ENCODE peak calls at places on chromosomes 16 and 17, in eight cellular contexts. A is AG10803, N is HFFc6, K is B cell, L is left ventricle myocardium inferior, O is A549, B is astrocyte of the spinal cord, V is HCT116. U is an unnamed sample.

GRCh38 chr16:57379579-57379978 is 7.3 kb downstream of the CX3CL1 start:
- DNase-seq in B (no peak), V (no peak), N (no peak), O (no peak), K (no peak), L (no peak), A (no peak), U (no peak)

GRCh38 chr17:55237268-55237667 is 27.5 kb upstream of the HLF start:
- DNase-seq in A (peak), L (no peak), B (peak), N (no peak), V (no peak), K (no peak), O (no peak), U (no peak)

GRCh38 chr17:5055543-5055942 is 20.3 kb upstream of the SLC52A1 start:
- DNase-seq in O (no peak), V (no peak), A (no peak), N (no peak), K (no peak), B (no peak), L (no peak), U (no peak)

GRCh38 chr17:16483021-16483645 is 8.9 kb downstream of the LRRC75A start:
- DNase-seq in O (no peak), L (no peak), K (no peak), A (no peak), V (no peak), B (no peak), N (no peak), U (no peak)

GRCh38 chr17:64148699-64149098 is 18.8 kb upstream of the ERN1 start:
- DNase-seq in B (no peak), O (no peak), K (no peak), A (peak), L (no peak), N (peak), V (no peak), U (no peak)

GRCh38 chr17:33688771-33689170 is 395.7 kb upstream of the ASIC2 start:
- DNase-seq in V (no peak), K (no peak), A (no peak), N (no peak), B (no peak), O (no peak), L (no peak), U (no peak)

GRCh38 chr17:79733692-79734070 is 2.9 kb downstream of the ENPP7 start:
- DNase-seq in A (no peak), N (no peak), B (no peak), V (no peak), L (no peak), O (no peak), K (no peak), U (no peak)

GRCh38 chr16:13733561-13733960 is 186.4 kb upstream of the ERCC4 start:
- DNase-seq in N (no peak), O (no peak), V (no peak), K (no peak), L (no peak), B (no peak), A (no peak), U (no peak)

GRCh38 chr17:27430882-27431491 is 25.3 kb upstream of the KSR1 start:
- DNase-seq in L (peak), V (peak), K (no peak), N (peak), B (peak), A (peak), O (peak), U (no peak)

GRCh38 chr16:85750021-85750826 is 672 bp downstream of the C16orf74 start:
- DNase-seq in A (peak), K (peak), B (no peak), O (no peak), V (no peak), L (peak), N (peak), U (no peak)

GRCh38 chr16:58026705-58027340 is 1.3 kb downstream of the MMP15 start:
- DNase-seq in N (no peak), B (no peak), V (no peak), L (peak), A (no peak), K (no peak), O (peak), U (no peak)

GRCh38 chr16:87921236-87921773 is 15.0 kb downstream of the CA5A start:
- DNase-seq in B (no peak), L (no peak), K (peak), A (no peak), V (peak), O (no peak), N (no peak), U (no peak)

GRCh38 chr17:70080541-70081347 is 5.7 kb downstream of the KCNJ16 start:
- DNase-seq in K (no peak), L (no peak), V (no peak), B (peak), O (no peak), N (peak), A (peak), U (no peak)

GRCh38 chr17:35127751-35128514 is 6.5 kb downstream of the FNDC8 start:
- DNase-seq in A (peak), K (peak), O (no peak), V (no peak), B (no peak), L (peak), N (peak), U (no peak)

GRCh38 chr16:50699345-50700159 is 6.1 kb downstream of the NOD2 start:
- DNase-seq in L (no peak), B (no peak), N (no peak), A (peak), O (no peak), V (no peak), K (no peak), U (peak)

GRCh38 chr17:81002409-81003361 is 11.0 kb downstream of the CHMP6 start:
- DNase-seq in L (peak), N (peak), V (no peak), A (peak), K (no peak), B (peak), O (no peak), U (peak)

GRCh38 chr17:76568771-76569170 is 16.9 kb downstream of the ST6GALNAC2 start:
- DNase-seq in K (no peak), L (no peak), A (no peak), N (no peak), B (no peak), V (no peak), O (no peak), U (no peak)

GRCh38 chr17:44976198-44976597 is 8.1 kb upstream of the C1QL1 start:
- DNase-seq in A (no peak), V (no peak), L (no peak), K (no peak), N (no peak), B (no peak), O (no peak), U (no peak)

GRCh38 chr16:48537909-48538745 is 71.9 kb downstream of the N4BP1 start:
- DNase-seq in O (no peak), B (no peak), K (no peak), V (no peak), N (no peak), A (peak), L (peak), U (no peak)

GRCh38 chr16:68936729-68937631 is 93.6 kb downstream of the TANGO6 start:
- DNase-seq in A (peak), V (no peak), K (no peak), O (no peak), N (peak), B (peak), L (no peak), U (no peak)

GRCh38 chr16:19095699-19096098 is 18.1 kb upstream of the ITPRIPL2 start:
- DNase-seq in V (peak), K (no peak), N (no peak), A (no peak), B (peak), L (no peak), O (no peak), U (no peak)

GRCh38 chr16:47503936-47504335 is 42.8 kb downstream of the PHKB start:
- DNase-seq in A (no peak), V (peak), B (peak), K (no peak), L (no peak), O (no peak), N (peak), U (no peak)

GRCh38 chr16:401468-402348 is at the start of gene DECR2:
- DNase-seq in L (peak), A (peak), V (no peak), K (peak), B (peak), O (peak), N (peak), U (peak)
- TF ChIP-seq CTCF in L (peak), A (peak), V (peak), K (peak), B (peak), O (peak), N (peak), U (peak)

GRCh38 chr17:50050431-50051032 is 5.4 kb upstream of the ITGA3 start:
- DNase-seq in K (no peak), B (peak), A (no peak), V (no peak), O (no peak), N (no peak), L (no peak), U (peak)
- TF ChIP-seq CTCF in K (no peak), B (no peak), A (no peak), V (no peak), O (peak), N (peak), L (no peak), U (no peak)

GRCh38 chr16:84144301-84144858 is 597 bp downstream of the HSDL1 start:
- DNase-seq in V (no peak), K (no peak), A (no peak), N (no peak), B (no peak), O (peak), L (peak), U (no peak)
- TF ChIP-seq CTCF in V (no peak), K (no peak), A (no peak), N (no peak), B (no peak), O (no peak), L (no peak), U (no peak)

GRCh38 chr17:2721603-2722002 is 10.0 kb upstream of the CLUH start:
- DNase-seq in K (no peak), L (no peak), V (no peak), N (no peak), A (no peak), O (no peak), B (no peak), U (no peak)

GRCh38 chr17:2723505-2723996 is 12.0 kb upstream of the CLUH start:
- DNase-seq in N (no peak), K (no peak), O (no peak), B (no peak), L (no peak), A (no peak), V (no peak), U (no peak)

GRCh38 chr17:2723997-2724782 is 12.6 kb upstream of the CLUH start:
- DNase-seq in L (peak), V (no peak), O (no peak), B (no peak), K (no peak), A (no peak), N (no peak), U (no peak)

GRCh38 chr17:2722611-2723010 is 11.0 kb upstream of the CLUH start:
- DNase-seq in L (no peak), N (no peak), V (no peak), K (no peak), B (no peak), A (no peak), O (no peak), U (no peak)

GRCh38 chr17:2724783-2725164 is 13.2 kb upstream of the CLUH start:
- DNase-seq in L (no peak), N (no peak), O (peak), V (no peak), A (peak), K (no peak), B (peak), U (no peak)
- TF ChIP-seq CTCF in L (peak), N (no peak), O (peak), V (peak), A (no peak), K (no peak), B (no peak), U (no peak)

GRCh38 chr16:15435216-15435864 is 952 bp downstream of the BMERB1 start:
- DNase-seq in A (no peak), N (no peak), O (no peak), V (no peak), K (no peak), L (no peak), B (no peak), U (no peak)
- TF ChIP-seq CTCF in A (no peak), N (no peak), O (no peak), V (no peak), K (no peak), L (no peak), B (no peak), U (no peak)

DNA sequence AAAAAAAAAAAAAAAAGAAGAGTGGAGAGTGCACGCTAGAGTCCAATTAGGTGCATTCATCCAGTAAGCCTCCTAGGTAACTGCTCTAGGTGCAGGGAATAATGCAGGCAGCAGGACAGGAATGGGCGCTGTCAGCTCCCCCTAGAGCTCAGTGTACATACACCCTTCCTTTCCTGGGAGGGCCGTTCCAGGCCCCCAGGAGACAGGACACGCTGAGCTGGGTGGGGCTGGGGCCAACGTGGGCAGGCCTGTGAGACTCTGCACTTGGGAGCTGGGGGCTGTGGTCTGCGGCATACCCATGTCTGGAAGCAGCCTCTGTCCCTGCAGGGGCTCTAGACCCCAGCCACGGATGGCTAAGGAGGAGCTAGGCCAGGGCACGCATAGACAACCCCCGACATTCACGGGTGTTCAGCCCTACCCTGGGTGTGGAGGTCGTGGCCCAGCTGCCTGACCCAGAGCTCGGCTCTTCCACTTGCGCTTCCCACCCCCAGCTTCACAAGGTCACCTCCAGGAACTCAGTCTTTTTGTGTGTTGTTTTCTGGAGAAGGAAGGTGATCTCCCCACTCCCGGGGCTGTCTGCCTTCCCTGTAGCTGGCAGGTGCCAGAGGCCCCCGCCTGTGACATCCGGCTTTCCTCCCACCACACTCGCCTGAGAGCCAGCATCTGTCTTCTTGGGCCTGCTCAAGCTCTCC is 985 bp upstream of the ANTKMT start:
- DNase-seq in K (no peak), V (no peak), N (no peak), B (no peak), A (no peak), L (no peak), O (peak), U (no peak)
- TF ChIP-seq CTCF in K (no peak), V (no peak), N (peak), B (peak), A (peak), L (peak), O (peak), U (no peak)

U was measured in CD14-positive monocyte.